ENCODE peak calls at places on chromosomes 4 and X, in six cellular contexts. K is breast epithelium, A is HT1080, C is pancreas, H is cardiac muscle cell, S is hypothalamus. W is an unnamed sample.

GRCh38 chr4:129682586-129682985 is 586.6 kb downstream of the C4orf33 start:
- DNase-seq in C (no peak), A (no peak), S (no peak), K (no peak), H (no peak), W (no peak)

GRCh38 chr4:153028535-153028934 is 92.4 kb downstream of the FHDC1 start:
- DNase-seq in K (no peak), A (no peak), H (no peak), S (no peak), C (no peak), W (no peak)

GRCh38 chr4:170589597-170590191 is 499.9 kb upstream of the AADAT start:
- DNase-seq in H (peak; percentile 5), K (no peak), A (peak; percentile 56), S (no peak), C (no peak), W (no peak)

GRCh38 chrX:115058276-115058675 is 40.9 kb upstream of the IL13RA2 start:
- DNase-seq in S (no peak), K (peak; percentile 19), A (peak; percentile 58), H (no peak), C (no peak), W (no peak)

GRCh38 chr4:105994841-105995240 is 99.6 kb downstream of the NPNT start:
- DNase-seq in C (no peak), A (no peak), S (no peak), K (no peak), H (no peak), W (no peak)

GRCh38 chr4:163566257-163566656 is 71.8 kb downstream of the TMA16 start:
- DNase-seq in H (no peak), A (no peak), K (no peak), C (no peak), S (no peak), W (no peak)

GRCh38 chrX:102712216-102712966 is at the start of gene GPRASP2:
- DNase-seq in S (no peak), C (peak; percentile 50), K (peak; percentile 35), H (peak; percentile 55), A (peak; percentile 17), W (no peak)

GRCh38 chrX:19874391-19875050 is 12.9 kb downstream of the SH3KBP1 start:
- DNase-seq in A (no peak), K (no peak), H (no peak), S (no peak), C (no peak), W (no peak)

GRCh38 chr4:24917076-24917856 is 4.4 kb upstream of the CCDC149 start:
- DNase-seq in S (no peak), H (peak; percentile 29), A (no peak), C (no peak), K (no peak), W (no peak)

GRCh38 chr4:158410272-158410671 is 111.4 kb upstream of the RXFP1 start:
- DNase-seq in S (no peak), A (peak; percentile 38), K (no peak), C (no peak), H (no peak), W (no peak)

GRCh38 chr4:108247511-108248088 is 78.9 kb upstream of the LEF1 start:
- DNase-seq in A (peak; percentile 35), K (no peak), C (peak; percentile 14), H (peak; percentile 92), S (no peak), W (no peak)

GRCh38 chr4:115770046-115770543 is 656.7 kb upstream of the NDST4 start:
- DNase-seq in H (no peak), K (no peak), C (no peak), S (no peak), A (no peak), W (no peak)

GRCh38 chrX:150899191-150899757 is 806 bp upstream of the CD99L2 start:
- DNase-seq in A (no peak), H (peak; percentile 18), S (peak; percentile 12), C (peak; percentile 31), K (peak; percentile 17), W (no peak)

GRCh38 chr4:115090483-115091075 is 22.8 kb downstream of the NDST4 start:
- DNase-seq in A (peak; percentile 23), K (no peak), H (peak; percentile 62), C (no peak), S (no peak), W (no peak)

GRCh38 chrX:151688695-151689094 is 6.6 kb upstream of the PRRG3 start:
- DNase-seq in A (no peak), S (no peak), K (no peak), H (no peak), C (no peak), W (no peak)

GRCh38 chr4:55251352-55251751 is 94.7 kb upstream of the SRD5A3 start:
- DNase-seq in H (peak; percentile 15), S (no peak), K (no peak), C (no peak), A (no peak), W (no peak)

GRCh38 chr4:80271806-80272205 is 5.3 kb downstream of the FGF5 start:
- DNase-seq in C (no peak), A (no peak), H (no peak), K (no peak), S (no peak), W (no peak)

GRCh38 chr4:138096384-138097062 is 145.6 kb downstream of the SLC7A11 start:
- DNase-seq in S (no peak), K (no peak), H (no peak), A (no peak), C (no peak), W (no peak)

GRCh38 chr4:163166041-163166579 is 580 bp downstream of the NAF1 start:
- DNase-seq in S (no peak), C (peak; percentile 45), H (peak; percentile 78), K (peak; percentile 36), A (peak; percentile 47), W (peak; percentile 29)

GRCh38 chrX:94676285-94676684 is 1002.3 kb downstream of the FAM133A start:
- DNase-seq in K (no peak), C (no peak), H (no peak), S (no peak), A (no peak), W (no peak)

GRCh38 chr4:157701695-157701994 is 471.2 kb downstream of the GASK1B start:
- DNase-seq in C (no peak), A (peak; percentile 27), H (no peak), K (no peak), S (no peak), W (no peak)

GRCh38 chrX:108070891-108071290 is 20.5 kb downstream of the PSMD10 start:
- DNase-seq in A (peak; percentile 61), S (no peak), H (no peak), K (no peak), C (no peak), W (no peak)

W was measured in foreskin melanocyte.